ENCODE peak calls at places on chromosomes 11 and 22, in six cellular contexts. C is CD4-positive, alpha-beta memory T cell; P is spleen; S is brain microvascular endothelial cell; K is kidney epithelial cell; V is cardiac fibroblast. L is an unnamed sample.

GRCh38 chr11:130574740-130575139 is 126.3 kb downstream of the ADAMTS15 start:
- DNase-seq in C (no peak), P (no peak), S (no peak), K (no peak), V (no peak), L (no peak)

GRCh38 chr22:20549232-20549841 is 41.9 kb downstream of the MED15 start:
- DNase-seq in C (peak), P (peak), S (no peak), K (no peak), V (peak), L (peak)

GRCh38 chr11:35042906-35043305 is 96.1 kb upstream of the CD44 start:
- DNase-seq in C (no peak), P (no peak), S (no peak), K (no peak), V (no peak), L (no peak)

GRCh38 chr11:109695696-109696095 is 273.7 kb downstream of the C11orf87 start:
- DNase-seq in C (no peak), P (no peak), S (peak), K (no peak), V (peak), L (no peak)

GRCh38 chr11:135023499-135023898 is 611.5 kb upstream of the B3GAT1 start:
- DNase-seq in C (no peak), P (no peak), S (no peak), K (no peak), V (no peak), L (no peak)

GRCh38 chr22:33896801-33897620 is 23.3 kb downstream of the LARGE1 start:
- DNase-seq in C (no peak), P (no peak), S (no peak), K (no peak), V (peak), L (no peak)

GRCh38 chr11:35261197-35261596 is 122.2 kb downstream of the CD44 start:
- DNase-seq in C (no peak), P (no peak), S (no peak), K (no peak), V (no peak), L (no peak)

GRCh38 chr22:42208362-42208761 is 62.1 kb downstream of the TCF20 start:
- DNase-seq in C (peak), P (no peak), S (no peak), K (no peak), V (no peak), L (no peak)

DNA sequence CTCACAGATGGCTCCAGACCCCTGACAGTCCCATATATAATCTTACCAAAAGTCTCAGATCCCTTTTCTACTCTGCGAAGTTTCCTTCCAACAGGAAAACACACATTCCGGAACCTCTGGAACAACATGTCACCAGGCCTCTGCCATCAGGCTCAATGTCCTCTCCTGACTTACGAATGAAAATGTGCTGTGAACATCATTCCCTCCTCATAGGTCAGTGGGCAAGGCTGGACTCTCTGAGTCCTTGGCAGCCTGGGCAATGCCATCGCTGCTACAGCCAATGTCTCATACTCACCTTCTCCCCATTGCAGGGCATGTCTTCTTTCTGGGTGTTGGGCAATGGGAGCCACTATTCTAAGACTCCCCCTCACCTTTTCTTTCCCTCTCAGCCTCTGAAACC is 1.7 kb upstream of the HPX start:
- DNase-seq in C (no peak), P (no peak), S (no peak), K (no peak), V (no peak), L (no peak)
- H3K4me3 ChIP-seq in C (no peak), P (no peak), S (no peak), K (no peak), V (no peak), L (no peak)

GRCh38 chr22:24181088-24181995 is at the start of gene SUSD2:
- DNase-seq in C (no peak), P (peak), S (no peak), K (no peak), V (no peak), L (no peak)

GRCh38 chr22:24184057-24184798 is 2.9 kb downstream of the SUSD2 start:
- DNase-seq in C (no peak), P (peak), S (no peak), K (no peak), V (no peak), L (no peak)

GRCh38 chr22:24183321-24184031 is 2.2 kb downstream of the SUSD2 start:
- DNase-seq in C (no peak), P (peak), S (no peak), K (no peak), V (no peak), L (peak)

GRCh38 chr22:24180316-24181087 is 785 bp upstream of the SUSD2 start:
- DNase-seq in C (no peak), P (peak), S (no peak), K (no peak), V (no peak), L (no peak)

GRCh38 chr22:24181996-24182560 is 791 bp downstream of the SUSD2 start:
- DNase-seq in C (no peak), P (peak), S (no peak), K (no peak), V (no peak), L (no peak)
- H3K4me3 ChIP-seq in C (no peak), P (no peak), S (no peak), K (no peak), V (no peak), L (no peak)

DNA sequence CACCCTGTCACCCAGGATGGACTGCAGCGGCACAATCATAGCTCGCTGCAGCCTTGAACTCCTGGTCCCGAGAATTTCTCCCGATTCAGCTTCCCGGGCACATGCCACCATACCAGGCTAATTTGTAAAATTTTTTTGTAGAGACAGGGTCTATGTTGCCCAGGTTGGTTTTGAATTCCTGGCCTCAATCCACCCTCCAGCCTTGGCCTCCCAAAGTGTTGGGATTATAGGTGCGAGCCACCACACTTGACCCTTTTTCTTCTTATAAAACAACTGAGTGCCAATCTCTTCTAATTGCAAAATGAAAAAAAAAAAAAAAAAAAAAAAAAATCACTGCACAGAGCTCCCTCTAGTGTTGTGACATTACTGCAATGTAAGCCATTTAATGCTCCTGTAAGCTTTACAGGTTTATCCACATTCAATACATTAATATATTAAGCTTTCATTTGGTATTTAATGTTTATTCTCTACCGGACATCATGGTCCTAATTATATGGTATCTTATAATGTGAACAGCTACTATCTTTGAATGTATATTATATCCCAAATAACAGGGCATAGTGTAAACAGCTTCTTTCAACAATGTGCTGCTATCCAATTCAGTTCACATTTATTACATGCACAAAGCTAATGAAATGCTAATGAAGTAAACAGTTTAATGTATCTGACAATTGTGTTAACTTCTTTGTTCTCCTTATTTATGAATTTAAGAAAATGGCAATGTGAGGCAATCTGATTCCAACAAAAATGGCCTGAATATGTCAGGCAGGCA is 44.6 kb downstream of the COPB1 start:
- DNase-seq in C (peak), P (no peak), S (no peak), K (no peak), V (peak), L (no peak)
- H3K4me3 ChIP-seq in C (no peak), P (no peak), S (no peak), K (no peak), V (no peak), L (no peak)

DNA sequence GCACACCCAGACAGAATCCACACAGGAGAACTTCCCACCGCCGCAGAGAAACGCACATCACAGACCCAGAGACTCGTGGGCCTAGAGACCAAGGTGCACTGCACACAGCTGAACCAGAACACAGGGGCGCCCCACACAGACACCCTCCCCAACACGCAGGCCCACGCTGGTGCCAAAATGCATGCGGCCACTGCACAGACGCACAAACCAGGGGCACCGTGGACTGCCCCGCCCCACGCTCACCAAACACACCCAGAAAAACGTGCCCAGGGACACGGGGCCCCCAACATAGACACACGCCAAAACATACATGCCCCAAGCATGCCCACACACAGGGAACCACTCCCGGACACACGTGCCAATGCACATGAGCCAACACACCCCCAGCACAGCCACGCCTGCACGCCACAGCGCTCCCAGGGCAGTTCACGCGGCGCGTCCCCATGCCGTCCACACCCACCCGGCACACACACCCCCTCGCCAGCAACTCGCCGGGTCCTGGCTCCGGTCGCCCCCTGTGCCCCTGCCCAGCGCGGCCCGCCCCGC is 7.8 kb downstream of the ELFN2 start:
- DNase-seq in C (no peak), P (no peak), S (no peak), K (no peak), V (no peak), L (no peak)
- H3K4me3 ChIP-seq in C (no peak), P (peak), S (peak), K (peak), V (no peak), L (no peak)

GRCh38 chr11:28227460-28227859 is 119.3 kb downstream of the METTL15 start:
- DNase-seq in C (no peak), P (no peak), S (no peak), K (no peak), V (peak), L (no peak)

GRCh38 chr11:28228196-28228595 is 120.0 kb downstream of the METTL15 start:
- DNase-seq in C (no peak), P (no peak), S (no peak), K (no peak), V (peak), L (no peak)

GRCh38 chr11:28223577-28223976 is 115.4 kb downstream of the METTL15 start:
- DNase-seq in C (no peak), P (no peak), S (no peak), K (no peak), V (no peak), L (no peak)

GRCh38 chr11:28223994-28224393 is 115.8 kb downstream of the METTL15 start:
- DNase-seq in C (no peak), P (no peak), S (no peak), K (no peak), V (no peak), L (no peak)
- H3K4me3 ChIP-seq in C (no peak), P (no peak), S (no peak), K (no peak), V (no peak), L (no peak)

GRCh38 chr11:2268911-2269600 is 1.3 kb downstream of the ASCL2 start:
- DNase-seq in C (no peak), P (peak), S (no peak), K (no peak), V (peak), L (peak)
- H3K4me3 ChIP-seq in C (no peak), P (peak), S (no peak), K (peak), V (peak), L (peak)